ENCODE peak calls at places on chromosomes 12 and 14, in five cellular contexts. O, J, R, B and M are unnamed samples.
A peak's percentile ranks its signal among the peaks of the same experiment; 100 is the strongest.

GRCh38 chr12:49917126-49917787 is 13.6 kb upstream of the FAIM2 start:
- DNase-seq in O (no peak), J (no peak), R (no peak), B (no peak), M (no peak)

GRCh38 chr12:27142102-27142721 is 59.8 kb upstream of the C12orf71 start:
- DNase-seq in O (peak; percentile 65), J (peak; percentile 91), R (peak; percentile 15), B (peak; percentile 79), M (no peak)

GRCh38 chr14:100332797-100333196 is 9.7 kb downstream of the SLC25A47 start:
- DNase-seq in O (no peak), J (no peak), R (no peak), B (no peak), M (no peak)

GRCh38 chr12:74689071-74689655 is 151.5 kb downstream of the ATXN7L3B start:
- DNase-seq in O (peak; percentile 2), J (peak; percentile 80), R (no peak), B (no peak), M (no peak)

GRCh38 chr14:76373456-76373855 is 2.5 kb upstream of the ESRRB start:
- DNase-seq in O (no peak), J (no peak), R (no peak), B (no peak), M (no peak)

GRCh38 chr12:31118347-31118830 is 44.7 kb downstream of the DDX11 start:
- DNase-seq in O (no peak), J (no peak), R (no peak), B (no peak), M (no peak)

GRCh38 chr14:100893228-100893601 is 10.3 kb downstream of the RTL1 start:
- DNase-seq in O (no peak), J (no peak), R (no peak), B (no peak), M (no peak)

GRCh38 chr12:25904442-25904841 is 54.0 kb upstream of the RASSF8 start:
- DNase-seq in O (peak; percentile 14), J (peak; percentile 36), R (no peak), B (no peak), M (no peak)

GRCh38 chr12:116878567-116879508 is 2.4 kb downstream of the HRK start:
- DNase-seq in O (no peak), J (no peak), R (no peak), B (no peak), M (peak; percentile 18)

GRCh38 chr12:112841891-112842290 is 50.3 kb downstream of the RPH3A start:
- DNase-seq in O (peak; percentile 52), J (peak; percentile 20), R (no peak), B (no peak), M (no peak)

GRCh38 chr14:67738740-67739504 is 37.2 kb downstream of the RDH12 start:
- DNase-seq in O (peak; percentile 97), J (peak; percentile 98), R (peak; percentile 40), B (peak; percentile 89), M (no peak)

GRCh38 chr14:47207636-47208035 is 467.8 kb downstream of the MDGA2 start:
- DNase-seq in O (peak; percentile 18), J (no peak), R (no peak), B (no peak), M (no peak)

GRCh38 chr14:54935100-54935499 is 32.5 kb upstream of the GCH1 start:
- DNase-seq in O (no peak), J (no peak), R (no peak), B (no peak), M (no peak)

GRCh38 chr14:101878222-101879211 is 85.9 kb upstream of the DYNC1H1 start:
- DNase-seq in O (no peak), J (no peak), R (no peak), B (peak; percentile 62), M (no peak)

GRCh38 chr12:32211066-32211768 is 104.6 kb downstream of the BICD1 start:
- DNase-seq in O (no peak), J (no peak), R (no peak), B (no peak), M (no peak)

GRCh38 chr12:116406529-116406928 is 129.0 kb upstream of the MED13L start:
- DNase-seq in O (peak; percentile 67), J (peak; percentile 91), R (peak; percentile 86), B (peak; percentile 95), M (no peak)

GRCh38 chr12:130479401-130480125 is 141.9 kb downstream of the PIWIL1 start:
- DNase-seq in O (no peak), J (no peak), R (no peak), B (no peak), M (no peak)

GRCh38 chr12:10301103-10301502 is 6.6 kb upstream of the KLRD1 start:
- DNase-seq in O (peak; percentile 16), J (no peak), R (no peak), B (no peak), M (no peak)

GRCh38 chr14:64966976-64967375 is 5.2 kb downstream of the RAB15 start:
- DNase-seq in O (no peak), J (no peak), R (no peak), B (no peak), M (no peak)

GRCh38 chr12:1853716-1854115 is 33.4 kb downstream of the LRTM2 start:
- DNase-seq in O (no peak), J (no peak), R (no peak), B (no peak), M (no peak)

GRCh38 chr12:52200783-52201519 is 9.1 kb upstream of the KRT80 start:
- DNase-seq in O (no peak), J (no peak), R (no peak), B (no peak), M (no peak)

GRCh38 chr12:49092086-49092815 is 2.4 kb downstream of the DHH start:
- DNase-seq in O (no peak), J (peak; percentile 53), R (no peak), B (no peak), M (peak; percentile 53)

DNA sequence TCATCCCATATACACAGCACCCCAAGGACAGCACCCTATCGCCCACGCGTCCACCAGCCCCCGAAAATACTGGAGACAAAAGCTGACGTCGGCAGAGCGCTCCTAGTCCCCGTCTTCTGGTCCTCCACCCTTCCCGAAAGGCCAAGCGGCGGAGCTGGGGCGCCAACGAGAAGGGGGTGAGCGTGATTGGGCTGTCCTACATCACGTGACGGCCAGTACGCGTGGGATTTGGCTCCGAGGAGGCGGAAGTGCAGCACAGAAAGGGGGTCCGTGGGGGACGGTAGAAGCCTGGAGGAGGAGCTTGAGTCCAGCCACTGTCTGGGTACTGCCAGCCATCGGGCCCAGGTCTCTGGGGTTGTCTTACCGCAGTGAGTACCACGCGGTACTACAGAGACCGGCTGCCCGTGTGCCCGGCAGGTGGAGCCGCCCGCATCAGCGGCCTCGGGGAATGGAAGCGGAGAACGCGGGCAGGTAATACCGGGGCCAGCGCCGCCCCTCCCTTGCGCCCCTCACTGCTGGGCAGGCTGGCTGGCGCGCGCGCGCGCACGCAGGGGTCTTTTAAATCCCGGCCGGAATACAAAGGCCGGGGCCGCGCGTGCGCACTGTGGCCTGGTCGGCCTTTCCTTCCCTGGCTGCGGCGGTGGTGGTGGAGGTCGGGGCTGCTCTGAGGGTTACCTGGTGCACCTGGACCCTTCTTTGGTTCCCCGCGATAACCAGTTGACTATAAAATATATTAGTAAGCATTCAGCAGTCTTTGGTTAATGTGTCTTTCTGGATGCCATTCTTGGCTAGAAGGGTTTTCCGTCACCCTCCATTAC is at the start of gene TDG:
- DNase-seq in O (peak; percentile 99), J (peak; percentile 99), R (peak; percentile 94), B (peak; percentile 99), M (peak; percentile 85)
- TF ChIP-seq CTCF in O (peak; percentile 9), J (no peak), R (no peak), B (no peak), M (no peak)

DNA sequence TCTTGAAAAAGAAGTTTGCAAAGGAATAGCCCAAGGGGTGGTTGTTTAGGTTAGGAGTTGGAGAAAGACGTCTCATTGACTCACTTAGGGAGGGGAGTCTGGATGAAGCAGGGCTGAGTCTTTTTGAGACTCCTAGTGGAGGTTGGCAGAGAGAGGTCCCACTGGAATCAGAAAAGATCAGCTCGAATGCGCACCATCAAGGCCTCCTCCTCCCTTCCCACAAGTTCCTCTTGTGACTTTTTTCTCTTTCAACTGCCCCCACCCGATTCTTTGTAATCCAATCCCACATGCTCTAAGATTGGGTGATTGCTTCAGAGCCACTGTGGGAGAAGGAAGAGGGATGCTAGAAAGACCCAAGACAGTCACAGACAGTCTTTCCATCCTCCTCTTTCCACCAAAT is 2.0 kb downstream of the ARHGEF40 start:
- DNase-seq in O (peak; percentile 70), J (peak; percentile 76), R (no peak), B (no peak), M (no peak)
- TF ChIP-seq CTCF in O (peak; percentile 41), J (peak; percentile 13), R (no peak), B (no peak), M (no peak)

GRCh38 chr12:69570000-69570516 is 15.2 kb upstream of the CCT2 start:
- DNase-seq in O (no peak), J (peak; percentile 69), R (no peak), B (no peak), M (no peak)

GRCh38 chr12:69563166-69563762 is 22.0 kb upstream of the CCT2 start:
- DNase-seq in O (no peak), J (no peak), R (no peak), B (no peak), M (no peak)

GRCh38 chr12:69570545-69571399 is 14.5 kb upstream of the CCT2 start:
- DNase-seq in O (peak; percentile 64), J (peak; percentile 83), R (no peak), B (peak; percentile 68), M (no peak)

GRCh38 chr12:69569236-69569635 is 16.0 kb upstream of the CCT2 start:
- DNase-seq in O (no peak), J (no peak), R (no peak), B (no peak), M (no peak)

GRCh38 chr12:69566603-69567002 is 18.7 kb upstream of the CCT2 start:
- DNase-seq in O (no peak), J (no peak), R (no peak), B (no peak), M (no peak)
- TF ChIP-seq CTCF in O (peak; percentile 18), J (peak; percentile 16), R (no peak), B (no peak), M (no peak)

GRCh38 chr12:19301688-19302640 is 137.3 kb upstream of the AEBP2 start:
- DNase-seq in O (no peak), J (no peak), R (no peak), B (no peak), M (no peak)
- TF ChIP-seq CTCF in O (no peak), J (no peak), R (no peak), B (no peak), M (no peak)

GRCh38 chr12:89857652-89858274 is 149.1 kb upstream of the ATP2B1 start:
- DNase-seq in O (no peak), J (no peak), R (no peak), B (no peak), M (no peak)
- TF ChIP-seq CTCF in O (no peak), J (no peak), R (no peak), B (no peak), M (no peak)